ENCODE peak calls at places on chromosomes 3 and 15, in four cellular contexts. I is psoas muscle, D is astrocyte of the spinal cord, W is dorsolateral prefrontal cortex. B is an unnamed sample.

GRCh38 chr3:123067689-123068226 is 933 bp downstream of the PDIA5 start:
- DNase-seq in I (no peak), D (no peak), W (no peak), B (no peak)

GRCh38 chr3:116135462-116135861 is 309.8 kb downstream of the LSAMP start:
- DNase-seq in D (peak), I (no peak), W (peak), B (no peak)

GRCh38 chr3:150773616-150774192 is 10.7 kb upstream of the SIAH2 start:
- DNase-seq in W (no peak), I (peak), D (no peak), B (no peak)

GRCh38 chr3:14216257-14217048 is 37.8 kb downstream of the LSM3 start:
- DNase-seq in I (no peak), D (peak), W (peak), B (peak)

GRCh38 chr15:52392008-52392687 is 96.5 kb upstream of the MYO5C start:
- DNase-seq in D (no peak), I (no peak), W (no peak), B (no peak)

GRCh38 chr15:85742186-85742751 is 52.5 kb downstream of the KLHL25 start:
- DNase-seq in W (peak), D (peak), I (no peak), B (no peak)

GRCh38 chr3:165624761-165625160 is 212.5 kb downstream of the BCHE start:
- DNase-seq in W (no peak), D (no peak), I (no peak), B (no peak)

GRCh38 chr15:39623550-39623931 is 42.7 kb downstream of the THBS1 start:
- DNase-seq in D (no peak), I (no peak), W (no peak), B (no peak)

GRCh38 chr3:155594836-155595235 is 150.0 kb downstream of the PLCH1 start:
- DNase-seq in D (no peak), W (no peak), I (no peak), B (no peak)

GRCh38 chr3:18630295-18630694 is 205.2 kb upstream of the SATB1 start:
- DNase-seq in I (no peak), D (no peak), W (no peak), B (no peak)

GRCh38 chr3:18633002-18633401 is 207.9 kb upstream of the SATB1 start:
- DNase-seq in I (no peak), W (no peak), D (no peak), B (no peak)

GRCh38 chr3:18635215-18635614 is 210.1 kb upstream of the SATB1 start:
- DNase-seq in D (no peak), W (no peak), I (no peak), B (no peak)

GRCh38 chr3:18634451-18634850 is 209.3 kb upstream of the SATB1 start:
- DNase-seq in W (no peak), D (no peak), I (no peak), B (no peak)
- TF ChIP-seq CTCF in W (no peak), D (no peak), I (no peak), B (no peak)

DNA sequence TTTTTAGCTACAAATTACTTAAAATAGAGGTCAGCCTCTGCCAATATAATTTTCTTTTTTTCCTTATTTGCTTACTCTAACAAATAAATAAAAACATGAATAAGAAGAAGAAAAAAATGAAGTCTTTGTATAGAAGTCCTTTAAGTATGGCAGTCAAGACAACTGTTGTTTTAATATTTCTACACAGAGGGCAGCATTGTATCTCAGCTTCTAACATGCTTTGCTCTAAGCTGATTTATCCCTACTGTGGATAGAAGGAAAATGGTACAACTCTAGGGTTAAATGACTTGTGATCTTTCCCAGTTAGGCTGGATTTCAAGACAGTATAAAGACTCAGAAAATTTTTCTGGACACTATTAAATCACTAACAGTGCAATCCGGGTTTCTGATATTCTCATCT is 104.3 kb upstream of the MEIS2 start:
- DNase-seq in W (no peak), I (no peak), D (no peak), B (no peak)
- TF ChIP-seq CTCF in W (no peak), I (no peak), D (no peak), B (peak)

GRCh38 chr3:42544492-42545283 is 37.1 kb downstream of the SEC22C start:
- DNase-seq in I (no peak), W (no peak), D (peak), B (no peak)
- TF ChIP-seq CTCF in I (no peak), W (no peak), D (peak), B (no peak)

DNA sequence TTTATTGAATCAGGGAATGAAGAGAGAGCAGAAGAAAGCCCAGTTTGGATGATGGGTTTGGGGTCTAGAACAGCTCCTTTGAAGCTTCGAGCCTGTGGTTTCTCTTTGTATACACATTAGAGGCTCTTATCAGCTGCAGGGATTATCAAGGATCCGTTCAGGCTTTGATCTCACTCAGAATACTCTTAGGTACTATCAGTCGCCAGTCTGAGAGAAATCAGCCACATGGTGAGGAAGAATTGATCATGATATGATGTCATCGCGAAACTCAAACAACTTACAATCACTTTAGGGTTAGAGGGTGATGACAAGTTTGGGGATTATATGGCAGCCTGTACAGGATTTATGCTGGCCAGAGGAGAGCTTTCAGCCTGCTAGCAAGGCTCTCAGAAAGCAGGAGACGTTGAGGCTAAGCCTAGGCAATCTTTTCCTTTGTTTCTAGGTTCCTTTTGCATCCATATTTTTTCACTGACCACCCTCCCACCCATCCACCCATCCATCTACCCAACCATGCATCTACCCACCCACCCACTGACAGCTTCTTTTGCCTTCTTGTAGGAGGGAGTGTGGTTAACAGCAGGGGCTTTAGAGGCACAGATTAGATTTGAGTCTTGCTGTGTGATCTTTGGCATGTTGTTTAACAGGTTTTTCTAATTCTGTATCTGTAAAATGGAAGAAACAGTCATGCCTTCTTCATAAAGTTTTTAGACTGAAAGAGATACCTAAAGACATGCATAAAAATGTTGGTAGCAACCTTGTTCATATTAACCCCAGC is 330.4 kb upstream of the LRRFIP2 start:
- DNase-seq in I (no peak), D (no peak), W (no peak), B (no peak)
- TF ChIP-seq CTCF in I (no peak), D (no peak), W (no peak), B (no peak)

DNA sequence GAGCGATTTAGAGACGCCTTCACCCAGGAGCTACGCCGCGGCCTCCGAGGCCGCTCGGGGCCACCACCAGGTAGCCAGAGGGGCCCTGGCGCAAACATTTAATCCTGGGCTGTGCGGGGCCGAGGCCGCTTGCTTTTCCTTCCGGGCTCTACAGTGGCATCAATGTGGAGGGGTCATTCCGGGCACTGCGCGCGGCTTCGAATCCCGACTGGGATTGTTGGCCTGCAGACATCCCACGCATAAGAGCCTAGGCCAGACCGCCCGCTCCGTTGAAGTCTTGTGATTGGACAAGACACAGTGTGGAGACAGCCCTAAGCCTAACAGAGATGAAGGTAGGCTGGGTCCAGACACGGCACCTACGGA is 568 bp upstream of the NCBP2 start:
- DNase-seq in D (no peak), W (peak), I (peak), B (no peak)
- TF ChIP-seq CTCF in D (no peak), W (no peak), I (no peak), B (no peak)

GRCh38 chr3:25493246-25493645 is 65.2 kb downstream of the RARB start:
- DNase-seq in D (peak), I (no peak), W (no peak), B (no peak)
- TF ChIP-seq CTCF in D (no peak), I (no peak), W (no peak), B (no peak)

GRCh38 chr15:77864211-77865105 is 213.1 kb downstream of the TBC1D2B start:
- DNase-seq in I (no peak), D (no peak), W (no peak), B (no peak)
- TF ChIP-seq CTCF in I (no peak), D (no peak), W (no peak), B (no peak)

DNA sequence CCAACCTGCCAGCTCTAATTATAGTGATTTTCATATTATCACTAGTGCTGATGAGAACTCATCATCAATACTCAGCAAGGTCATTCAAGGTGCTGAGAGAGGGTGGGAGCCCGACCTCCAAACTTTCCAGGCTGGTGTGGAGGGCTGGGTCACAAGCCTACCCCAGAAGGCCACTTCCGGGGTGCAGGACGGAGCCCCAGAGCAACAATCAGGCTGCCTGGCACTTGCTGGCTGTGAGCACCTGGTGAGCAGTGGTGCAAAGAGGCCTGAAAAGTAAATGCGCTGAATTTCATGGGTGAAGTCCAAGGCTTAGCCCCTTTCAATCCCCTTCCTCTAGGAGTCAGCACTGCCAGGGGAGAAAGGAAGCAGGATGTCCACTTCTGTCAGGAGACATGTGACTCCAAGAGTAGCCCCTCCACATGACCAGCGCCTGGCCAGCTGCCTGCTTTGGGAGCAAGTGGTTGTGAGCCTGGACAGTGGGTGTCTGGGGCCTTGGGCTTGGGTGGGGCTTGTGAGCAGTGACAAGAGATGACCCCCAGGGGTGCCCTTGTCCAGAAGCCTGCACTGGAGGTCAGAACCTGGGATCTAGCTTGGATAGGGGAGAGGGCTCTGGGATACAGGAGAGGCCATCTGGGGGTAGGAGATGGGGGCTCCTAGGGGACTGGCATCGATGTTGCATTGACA is 165.0 kb upstream of the TLE3 start:
- DNase-seq in I (no peak), W (peak), D (no peak), B (no peak)
- TF ChIP-seq CTCF in I (no peak), W (no peak), D (no peak), B (no peak)

GRCh38 chr3:44554626-44555592 is at the start of gene ZKSCAN7:
- DNase-seq in D (peak), W (peak), I (peak), B (peak)
- TF ChIP-seq CTCF in D (peak), W (no peak), I (no peak), B (peak)

DNA sequence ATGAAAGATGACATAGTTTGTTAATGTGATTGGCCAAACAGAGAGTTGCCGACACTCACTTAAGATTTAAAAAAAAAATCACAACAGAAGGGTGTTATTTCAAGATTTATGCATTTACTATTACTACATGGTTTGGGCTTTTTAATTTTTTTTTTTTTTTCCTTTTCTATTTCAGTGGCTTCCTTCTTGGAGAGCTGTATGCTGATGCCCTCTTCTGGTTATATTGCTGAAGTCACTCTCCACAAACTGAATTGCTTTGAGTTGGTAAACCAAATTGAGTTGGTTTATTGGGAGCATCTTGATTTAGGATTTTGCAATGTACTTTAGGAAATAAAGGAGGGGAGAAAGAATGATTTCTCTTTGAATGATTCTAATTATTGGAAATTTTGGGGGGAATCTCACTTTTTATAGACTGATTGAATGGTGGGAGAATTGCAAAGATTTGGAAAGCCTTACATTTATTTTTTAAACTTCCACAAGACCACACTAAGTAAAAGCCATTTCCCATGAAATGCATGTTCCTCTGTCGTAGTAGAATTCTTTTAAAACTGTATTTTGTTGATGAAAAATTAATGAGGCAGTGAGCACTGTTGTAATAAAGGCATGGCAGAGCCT is 186.6 kb upstream of the FEZF2 start:
- DNase-seq in D (peak), W (no peak), I (no peak), B (no peak)
- TF ChIP-seq CTCF in D (peak), W (peak), I (peak), B (peak)